ENCODE peak calls at places on chromosomes 11 and 22, in six cellular contexts. X, O, Z, H, K and L are unnamed samples.

GRCh38 chr11:114284914-114285313 is 11.3 kb upstream of the NNMT start:
- DNase-seq in H (no peak), K (no peak), Z (no peak), O (no peak), X (no peak), L (no peak)

GRCh38 chr11:121437686-121438078 is 14.4 kb upstream of the SORL1 start:
- DNase-seq in O (no peak), H (no peak), X (no peak), Z (no peak), K (no peak), L (no peak)

GRCh38 chr11:109984634-109985289 is 108.4 kb upstream of the ZC3H12C start:
- DNase-seq in O (no peak), K (no peak), X (no peak), Z (no peak), H (no peak), L (no peak)

GRCh38 chr11:108733479-108734116 is 68.7 kb downstream of the DDX10 start:
- DNase-seq in Z (no peak), K (no peak), O (peak; percentile 84), X (peak; percentile 81), H (no peak), L (no peak)

GRCh38 chr22:26303475-26303874 is 125.6 kb upstream of the ASPHD2 start:
- DNase-seq in K (no peak), Z (no peak), X (no peak), O (no peak), H (no peak), L (no peak)

GRCh38 chr11:129278586-129279319 is 86.6 kb upstream of the ARHGAP32 start:
- DNase-seq in K (peak; percentile 12), X (no peak), Z (no peak), O (no peak), H (peak; percentile 64), L (peak; percentile 29)

GRCh38 chr11:12053606-12054361 is 45.4 kb upstream of the DKK3 start:
- DNase-seq in O (no peak), X (no peak), H (no peak), K (no peak), Z (no peak), L (no peak)

GRCh38 chr11:68212421-68213134 is 518 bp downstream of the KMT5B start:
- DNase-seq in K (peak; percentile 59), H (peak; percentile 92), Z (peak; percentile 34), O (peak; percentile 71), X (peak; percentile 21), L (peak; percentile 74)

GRCh38 chr22:42315392-42315756 is 44.9 kb upstream of the TCF20 start:
- DNase-seq in H (no peak), K (no peak), Z (no peak), O (no peak), X (no peak), L (no peak)

GRCh38 chr11:115659061-115659963 is 155.1 kb upstream of the CADM1 start:
- DNase-seq in X (peak; percentile 44), K (peak; percentile 13), O (peak; percentile 74), Z (no peak), H (peak; percentile 53), L (peak; percentile 41)

GRCh38 chr11:117900720-117901440 is 24.4 kb upstream of the FXYD6 start:
- DNase-seq in Z (no peak), K (no peak), H (no peak), O (no peak), X (peak; percentile 76), L (no peak)

GRCh38 chr22:29992341-29993275 is 87.7 kb upstream of the HORMAD2 start:
- DNase-seq in X (peak; percentile 92), Z (no peak), O (peak; percentile 68), K (no peak), H (no peak), L (no peak)

DNA sequence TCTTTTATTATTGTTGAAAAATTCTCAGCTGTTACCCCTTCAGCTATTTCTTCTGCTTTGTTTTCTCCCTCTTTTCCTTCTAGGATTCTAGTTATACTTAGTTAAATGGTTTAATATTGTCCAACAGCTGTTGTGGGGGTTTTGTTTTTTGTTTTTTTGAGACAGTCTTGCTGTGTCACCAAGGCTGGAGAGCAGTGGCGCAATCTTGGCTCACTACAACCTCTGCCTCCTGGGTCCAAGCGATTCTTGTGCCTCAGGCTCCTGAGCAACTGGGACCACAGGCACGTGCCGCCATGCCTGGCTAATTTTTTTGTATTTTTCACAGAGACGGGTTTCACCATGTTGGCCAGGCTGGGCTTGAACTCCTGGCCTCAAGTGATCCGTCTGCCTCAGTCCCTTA is 12.7 kb downstream of the SDHAF2 start:
- DNase-seq in Z (no peak), H (no peak), K (no peak), X (no peak), O (no peak), L (no peak)
- TF ChIP-seq CTCF in Z (no peak), H (no peak), K (no peak), X (no peak), O (no peak), L (no peak)

GRCh38 chr22:49944399-49944891 is 16.1 kb upstream of the PIM3 start:
- DNase-seq in K (peak; percentile 22), X (no peak), Z (no peak), H (no peak), O (no peak), L (no peak)
- H3K36me3 ChIP-seq in K (no peaks in the 10 kb centered on the region), X (no peaks in the 10 kb centered on the region), Z (no peaks in the 10 kb centered on the region), H (no peaks in the 10 kb centered on the region), O (no peaks in the 10 kb centered on the region), L (no peaks in the 10 kb centered on the region)

DNA sequence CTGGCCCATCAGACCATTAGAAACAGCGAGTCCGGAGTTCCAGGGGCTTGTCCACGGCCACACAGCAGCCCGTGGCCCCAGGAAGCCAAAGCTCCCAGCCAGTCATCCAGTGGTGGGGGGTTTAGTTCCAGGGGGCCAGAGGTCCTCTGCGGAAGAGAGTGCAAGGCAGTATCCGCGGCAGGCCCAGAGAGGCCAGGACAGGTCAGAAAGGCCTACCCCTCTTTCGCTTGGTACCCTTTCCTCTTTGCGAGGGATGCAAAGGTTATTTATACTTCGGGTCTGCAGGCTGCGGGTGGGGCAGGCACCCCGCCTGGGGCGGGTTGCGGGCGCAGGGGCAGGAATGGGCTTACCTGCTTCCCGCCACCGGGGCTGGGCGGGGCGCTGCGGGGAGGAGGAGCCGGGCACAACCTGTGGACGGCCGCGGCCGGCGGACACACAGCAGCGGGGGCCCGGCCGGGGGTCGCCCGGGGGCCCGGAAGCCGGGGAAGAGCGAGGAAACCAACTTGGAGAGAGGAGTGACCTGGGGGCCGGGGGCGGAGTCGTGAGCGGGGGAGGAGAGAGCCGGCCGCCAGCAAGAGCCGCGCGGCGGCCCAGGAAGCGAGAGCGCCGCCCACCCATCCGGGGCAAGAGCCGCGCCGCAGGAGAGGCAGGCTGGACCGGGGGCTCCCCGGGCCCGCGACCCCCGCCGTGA is at the start of gene SH3BP1:
- DNase-seq in H (peak; percentile 81), K (peak; percentile 41), X (no peak), O (peak; percentile 21), Z (peak; percentile 52), L (peak; percentile 53)
- TF ChIP-seq CTCF in H (no peak), K (no peak), X (no peak), O (no peak), Z (no peak), L (no peak)

DNA sequence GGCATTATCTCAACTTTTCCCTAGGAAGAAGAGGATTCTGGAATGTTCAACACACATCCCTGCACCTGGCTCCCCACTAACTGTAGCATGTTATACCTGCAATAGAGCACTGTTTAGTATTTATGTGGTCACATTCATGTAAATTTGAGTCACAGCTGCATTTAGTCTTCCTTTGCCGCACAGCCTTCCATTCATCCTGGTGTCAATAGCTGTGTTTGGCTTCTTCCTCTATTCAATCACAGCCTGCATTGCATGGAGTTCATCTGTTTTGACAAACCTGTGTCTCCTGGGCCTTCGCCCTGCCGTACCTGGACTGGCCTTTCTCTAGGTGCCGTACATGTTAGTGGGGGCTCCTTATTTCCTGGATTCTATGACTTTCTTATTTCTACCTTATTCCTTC is 4.1 kb upstream of the C22orf39 start:
- DNase-seq in K (no peak), H (no peak), O (no peak), Z (no peak), X (no peak), L (no peak)
- H3K36me3 ChIP-seq in K (peaks cover 37% of the 10 kb centered on the region), H (no peaks in the 10 kb centered on the region), O (peaks cover 16% of the 10 kb centered on the region), Z (peaks cover 35% of the 10 kb centered on the region), X (peaks cover 23% of the 10 kb centered on the region), L (peaks cover 74% of the 10 kb centered on the region)

GRCh38 chr11:14413307-14414072 is 54.5 kb upstream of the RRAS2 start:
- DNase-seq in O (peak; percentile 93), K (no peak), H (no peak), Z (no peak), X (no peak), L (no peak)
- TF ChIP-seq CTCF in O (peak; percentile 33), K (no peak), H (no peak), Z (no peak), X (peak; percentile 4), L (peak; percentile 29)

GRCh38 chr11:83818349-83818748 is 532.2 kb upstream of the CCDC90B start:
- DNase-seq in H (no peak), X (peak; percentile 66), K (no peak), Z (no peak), O (peak; percentile 57), L (no peak)
- H3K36me3 ChIP-seq in H (no peaks in the 10 kb centered on the region), X (no peaks in the 10 kb centered on the region), K (no peaks in the 10 kb centered on the region), Z (no peaks in the 10 kb centered on the region), O (no peaks in the 10 kb centered on the region), L (no peaks in the 10 kb centered on the region)

GRCh38 chr11:96090711-96091110 is 166.8 kb upstream of the MTMR2 start:
- DNase-seq in Z (no peak), O (peak; percentile 82), X (no peak), H (no peak), K (no peak), L (no peak)

GRCh38 chr11:96092511-96092910 is 168.6 kb upstream of the MTMR2 start:
- DNase-seq in X (no peak), Z (no peak), H (no peak), O (no peak), K (no peak), L (no peak)

GRCh38 chr11:96094156-96094555 is 170.2 kb upstream of the MTMR2 start:
- DNase-seq in H (no peak), O (no peak), X (no peak), Z (no peak), K (no peak), L (no peak)

GRCh38 chr11:96088914-96089313 is 165.0 kb upstream of the MTMR2 start:
- DNase-seq in O (no peak), Z (no peak), K (no peak), H (no peak), X (no peak), L (no peak)

GRCh38 chr11:96091476-96091875 is 167.6 kb upstream of the MTMR2 start:
- DNase-seq in K (no peak), O (no peak), H (no peak), Z (no peak), X (no peak), L (no peak)
- TF ChIP-seq CTCF in K (no peak), O (no peak), H (no peak), Z (peak; percentile 41), X (no peak), L (no peak)